ENCODE peak calls at places on chromosome 3, in six cellular contexts. One of them, this sample, is unnamed.

GRCh38 chr3:168250415-168250861 is 154.7 kb upstream of the GOLIM4 start:
- DNase-seq in K562: no peak
- DNase-seq in GM12878: no peak
- DNase-seq in A549: no peak
- DNase-seq in endothelial cell of umbilical vein: no peak
- DNase-seq in NB4: no peak
- DNase-seq in this sample: no peak

GRCh38 chr3:157429703-157430102 is 6.9 kb upstream of the PTX3 start:
- DNase-seq in K562: no peak
- DNase-seq in GM12878: no peak
- DNase-seq in A549: no peak
- DNase-seq in endothelial cell of umbilical vein: peak; percentile 72
- DNase-seq in NB4: peak; percentile 18
- DNase-seq in this sample: no peak

GRCh38 chr3:177102526-177102925 is 94.8 kb downstream of the TBL1XR1 start:
- DNase-seq in K562: no peak
- DNase-seq in GM12878: no peak
- DNase-seq in A549: no peak
- DNase-seq in endothelial cell of umbilical vein: no peak
- DNase-seq in NB4: no peak
- DNase-seq in this sample: no peak

GRCh38 chr3:14949126-14949525 is 1.7 kb downstream of the NR2C2 start:
- DNase-seq in K562: no peak
- DNase-seq in GM12878: no peak
- DNase-seq in A549: no peak
- DNase-seq in endothelial cell of umbilical vein: peak; percentile 64
- DNase-seq in NB4: no peak
- DNase-seq in this sample: no peak

GRCh38 chr3:153547984-153548383 is 386.0 kb downstream of the RAP2B start:
- DNase-seq in K562: no peak
- DNase-seq in GM12878: no peak
- DNase-seq in A549: no peak
- DNase-seq in endothelial cell of umbilical vein: no peak
- DNase-seq in NB4: no peak
- DNase-seq in this sample: no peak

GRCh38 chr3:52784021-52784621 is 6.7 kb downstream of the ITIH1 start:
- DNase-seq in K562: no peak
- DNase-seq in GM12878: no peak
- DNase-seq in A549: no peak
- DNase-seq in endothelial cell of umbilical vein: no peak
- DNase-seq in NB4: no peak
- DNase-seq in this sample: no peak

GRCh38 chr3:164332856-164333802 is 745.2 kb downstream of the SI start:
- DNase-seq in K562: no peak
- DNase-seq in GM12878: no peak
- DNase-seq in A549: no peak
- DNase-seq in endothelial cell of umbilical vein: no peak
- DNase-seq in NB4: no peak
- DNase-seq in this sample: no peak

GRCh38 chr3:143525408-143525807 is 322.9 kb downstream of the SLC9A9 start:
- DNase-seq in K562: no peak
- DNase-seq in GM12878: no peak
- DNase-seq in A549: no peak
- DNase-seq in endothelial cell of umbilical vein: no peak
- DNase-seq in NB4: no peak
- DNase-seq in this sample: no peak

GRCh38 chr3:4899654-4900236 is 79.5 kb upstream of the BHLHE40 start:
- DNase-seq in K562: no peak
- DNase-seq in GM12878: no peak
- DNase-seq in A549: no peak
- DNase-seq in endothelial cell of umbilical vein: no peak
- DNase-seq in NB4: no peak
- DNase-seq in this sample: no peak

GRCh38 chr3:119861681-119862080 is 79.8 kb downstream of the NR1I2 start:
- DNase-seq in K562: no peak
- DNase-seq in GM12878: no peak
- DNase-seq in A549: no peak
- DNase-seq in endothelial cell of umbilical vein: no peak
- DNase-seq in NB4: no peak
- DNase-seq in this sample: no peak

GRCh38 chr3:99023590-99024192 is 122.2 kb upstream of the DCBLD2 start:
- DNase-seq in K562: peak; percentile 26
- DNase-seq in GM12878: no peak
- DNase-seq in A549: peak; percentile 23
- DNase-seq in endothelial cell of umbilical vein: peak; percentile 66
- DNase-seq in NB4: peak; percentile 37
- DNase-seq in this sample: peak; percentile 3

GRCh38 chr3:175304437-175304836 is 445.3 kb downstream of the NAALADL2 start:
- DNase-seq in K562: no peak
- DNase-seq in GM12878: no peak
- DNase-seq in A549: no peak
- DNase-seq in endothelial cell of umbilical vein: peak; percentile 23
- DNase-seq in NB4: no peak
- DNase-seq in this sample: no peak

GRCh38 chr3:129927072-129927471 is 33.6 kb upstream of the TMCC1 start:
- DNase-seq in K562: peak; percentile 28
- DNase-seq in GM12878: no peak
- DNase-seq in A549: peak; percentile 50
- DNase-seq in endothelial cell of umbilical vein: no peak
- DNase-seq in NB4: no peak
- DNase-seq in this sample: peak; percentile 32

GRCh38 chr3:161107311-161107710 is 2.2 kb upstream of the B3GALNT1 start:
- DNase-seq in K562: no peak
- DNase-seq in GM12878: no peak
- DNase-seq in A549: no peak
- DNase-seq in endothelial cell of umbilical vein: no peak
- DNase-seq in NB4: no peak
- DNase-seq in this sample: no peak

GRCh38 chr3:37174532-37175126 is at the start of gene LRRFIP2:
- DNase-seq in K562: no peak
- DNase-seq in GM12878: peak; percentile 51
- DNase-seq in A549: no peak
- DNase-seq in endothelial cell of umbilical vein: peak; percentile 76
- DNase-seq in NB4: peak; percentile 22
- DNase-seq in this sample: no peak

GRCh38 chr3:118882353-118882947 is 152.2 kb downstream of the IGSF11 start:
- DNase-seq in K562: peak; percentile 36
- DNase-seq in GM12878: no peak
- DNase-seq in A549: peak; percentile 38
- DNase-seq in endothelial cell of umbilical vein: peak; percentile 52
- DNase-seq in NB4: peak; percentile 64
- DNase-seq in this sample: peak; percentile 48

GRCh38 chr3:153038367-153038766 is 123.7 kb upstream of the RAP2B start:
- DNase-seq in K562: no peak
- DNase-seq in GM12878: no peak
- DNase-seq in A549: no peak
- DNase-seq in endothelial cell of umbilical vein: no peak
- DNase-seq in NB4: no peak
- DNase-seq in this sample: no peak

GRCh38 chr3:123105201-123106189 is 38.7 kb downstream of the PDIA5 start:
- DNase-seq in K562: no peak
- DNase-seq in GM12878: peak; percentile 33
- DNase-seq in A549: no peak
- DNase-seq in endothelial cell of umbilical vein: no peak
- DNase-seq in NB4: no peak
- DNase-seq in this sample: no peak

DNA sequence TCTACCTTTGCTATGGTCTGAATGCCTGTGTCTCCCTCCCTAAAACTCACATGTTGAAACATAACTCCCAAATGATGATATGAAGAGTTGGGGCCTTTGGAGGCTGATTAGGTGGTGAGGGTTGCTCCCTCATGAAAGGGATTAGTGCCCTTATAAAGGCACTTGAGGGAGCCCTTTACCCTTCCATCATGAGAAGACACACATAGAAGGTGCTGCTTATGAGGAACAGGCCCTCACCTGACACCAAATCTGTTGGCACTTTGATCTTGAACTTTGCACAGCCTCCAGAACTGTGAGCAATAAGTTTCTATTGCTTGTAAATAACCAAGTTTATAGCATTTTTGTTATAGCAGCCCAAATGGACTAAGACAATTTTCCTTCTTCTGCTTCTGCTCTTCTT is 76.2 kb upstream of the ADAMTS9 start:
- DNase-seq in K562: no peak
- DNase-seq in GM12878: no peak
- DNase-seq in A549: no peak
- DNase-seq in endothelial cell of umbilical vein: no peak
- DNase-seq in NB4: no peak
- DNase-seq in this sample: no peak
- TF ChIP-seq MYC in K562: no peak
- TF ChIP-seq MYC in GM12878: no peak
- TF ChIP-seq MYC in A549: no peak
- TF ChIP-seq MYC in endothelial cell of umbilical vein: no peak
- TF ChIP-seq MYC in NB4: no peak
- TF ChIP-seq MYC in this sample: no peak

GRCh38 chr3:72143322-72143721 is 358.4 kb upstream of the PROK2 start:
- DNase-seq in K562: peak; percentile 59
- DNase-seq in GM12878: no peak
- DNase-seq in A549: no peak
- DNase-seq in endothelial cell of umbilical vein: no peak
- DNase-seq in NB4: no peak
- DNase-seq in this sample: peak; percentile 54

GRCh38 chr3:72143970-72144717 is 359.2 kb upstream of the PROK2 start:
- DNase-seq in K562: no peak
- DNase-seq in GM12878: no peak
- DNase-seq in A549: no peak
- DNase-seq in endothelial cell of umbilical vein: no peak
- DNase-seq in NB4: no peak
- DNase-seq in this sample: peak; percentile 19

GRCh38 chr3:72147600-72147999 is 362.7 kb upstream of the PROK2 start:
- DNase-seq in K562: no peak
- DNase-seq in GM12878: no peak
- DNase-seq in A549: no peak
- DNase-seq in endothelial cell of umbilical vein: no peak
- DNase-seq in NB4: no peak
- DNase-seq in this sample: no peak

GRCh38 chr3:72144773-72145505 is 360.0 kb upstream of the PROK2 start:
- DNase-seq in K562: peak; percentile 79
- DNase-seq in GM12878: no peak
- DNase-seq in A549: no peak
- DNase-seq in endothelial cell of umbilical vein: no peak
- DNase-seq in NB4: peak; percentile 85
- DNase-seq in this sample: peak; percentile 48

GRCh38 chr3:72145506-72146380 is 360.8 kb upstream of the PROK2 start:
- DNase-seq in K562: no peak
- DNase-seq in GM12878: no peak
- DNase-seq in A549: no peak
- DNase-seq in endothelial cell of umbilical vein: no peak
- DNase-seq in NB4: no peak
- DNase-seq in this sample: no peak
- TF ChIP-seq MYC in K562: no peak
- TF ChIP-seq MYC in GM12878: no peak
- TF ChIP-seq MYC in A549: no peak
- TF ChIP-seq MYC in endothelial cell of umbilical vein: no peak
- TF ChIP-seq MYC in NB4: no peak
- TF ChIP-seq MYC in this sample: no peak

DNA sequence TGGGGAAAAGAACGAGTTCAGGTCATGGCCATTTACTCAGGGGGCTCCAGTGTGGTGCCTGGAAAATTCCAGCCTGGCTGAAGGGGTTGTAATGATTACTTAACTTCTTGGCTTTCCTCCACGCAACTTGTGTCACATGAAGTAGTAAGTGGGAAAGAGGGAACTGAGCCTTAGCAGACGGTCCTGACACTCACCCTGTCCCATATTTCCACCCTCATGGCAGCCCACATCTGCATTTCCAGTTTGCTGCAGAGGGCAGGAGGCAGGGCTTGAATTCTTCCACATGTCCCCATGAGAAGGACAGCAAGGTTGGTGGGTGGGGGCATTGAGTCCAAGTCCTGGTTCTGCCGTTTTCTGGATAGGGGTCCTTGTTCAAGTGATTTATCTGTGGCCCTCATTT is 7.8 kb upstream of the CAMP start:
- DNase-seq in K562: no peak
- DNase-seq in GM12878: no peak
- DNase-seq in A549: no peak
- DNase-seq in endothelial cell of umbilical vein: no peak
- DNase-seq in NB4: no peak
- DNase-seq in this sample: no peak
- TF ChIP-seq MYC in K562: no peak
- TF ChIP-seq MYC in GM12878: no peak
- TF ChIP-seq MYC in A549: no peak
- TF ChIP-seq MYC in endothelial cell of umbilical vein: no peak
- TF ChIP-seq MYC in NB4: no peak
- TF ChIP-seq MYC in this sample: no peak

GRCh38 chr3:126519506-126520455 is 2.2 kb upstream of the UROC1 start:
- DNase-seq in K562: no peak
- DNase-seq in GM12878: no peak
- DNase-seq in A549: no peak
- DNase-seq in endothelial cell of umbilical vein: no peak
- DNase-seq in NB4: no peak
- DNase-seq in this sample: peak; percentile 32
- TF ChIP-seq MYC in K562: no peak
- TF ChIP-seq MYC in GM12878: no peak
- TF ChIP-seq MYC in A549: no peak
- TF ChIP-seq MYC in endothelial cell of umbilical vein: no peak
- TF ChIP-seq MYC in NB4: no peak
- TF ChIP-seq MYC in this sample: no peak

GRCh38 chr3:30538787-30539186 is 67.6 kb upstream of the TGFBR2 start:
- DNase-seq in K562: no peak
- DNase-seq in GM12878: no peak
- DNase-seq in A549: peak; percentile 18
- DNase-seq in endothelial cell of umbilical vein: peak; percentile 93
- DNase-seq in NB4: no peak
- DNase-seq in this sample: no peak
- TF ChIP-seq MYC in K562: no peak
- TF ChIP-seq MYC in GM12878: no peak
- TF ChIP-seq MYC in A549: no peak
- TF ChIP-seq MYC in endothelial cell of umbilical vein: no peak
- TF ChIP-seq MYC in NB4: no peak
- TF ChIP-seq MYC in this sample: no peak

GRCh38 chr3:41522620-41523019 is 323.3 kb downstream of the CTNNB1 start:
- DNase-seq in K562: no peak
- DNase-seq in GM12878: peak; percentile 53
- DNase-seq in A549: no peak
- DNase-seq in endothelial cell of umbilical vein: no peak
- DNase-seq in NB4: no peak
- DNase-seq in this sample: no peak
- TF ChIP-seq MYC in K562: no peak
- TF ChIP-seq MYC in GM12878: no peak
- TF ChIP-seq MYC in A549: no peak
- TF ChIP-seq MYC in endothelial cell of umbilical vein: no peak
- TF ChIP-seq MYC in NB4: no peak
- TF ChIP-seq MYC in this sample: no peak